ENCODE peak calls at places on chromosomes 1 and 21, in six cellular contexts. X is astrocyte; J is Panc1; H is AG04450; T is gastrocnemius medialis; P is effector memory CD4-positive, alpha-beta T cell. L is an unnamed sample.

GRCh38 chr1:247452447-247453039 is 5.4 kb downstream of the OR2B11 start:
- DNase-seq in H (no peak), P (no peak), J (no peak), X (no peak), T (no peak), L (no peak)

GRCh38 chr21:32624726-32625125 is 12.5 kb upstream of the CFAP298 start:
- DNase-seq in J (no peak), P (no peak), H (no peak), T (no peak), X (peak; percentile 81), L (no peak)

GRCh38 chr1:11335417-11336070 is 62.5 kb downstream of the UBIAD1 start:
- DNase-seq in P (no peak), T (no peak), H (no peak), X (no peak), J (no peak), L (no peak)

GRCh38 chr1:201590474-201590873 is 51.5 kb downstream of the NAV1 start:
- DNase-seq in X (no peak), P (no peak), H (no peak), T (no peak), J (no peak), L (no peak)

GRCh38 chr21:43864313-43864805 is 664 bp upstream of the AGPAT3 start:
- DNase-seq in T (no peak), X (no peak), H (no peak), P (no peak), J (no peak), L (peak; percentile 9)

GRCh38 chr21:21163904-21164303 is 165.7 kb downstream of the NCAM2 start:
- DNase-seq in P (no peak), T (no peak), H (peak; percentile 52), J (peak; percentile 25), X (peak; percentile 51), L (peak; percentile 11)

GRCh38 chr1:112849425-112849966 is 106.5 kb downstream of the SLC16A1 start:
- DNase-seq in H (no peak), J (no peak), X (peak; percentile 56), P (no peak), T (no peak), L (no peak)

GRCh38 chr21:45571641-45572040 is 29.4 kb upstream of the SLC19A1 start:
- DNase-seq in T (no peak), H (no peak), J (no peak), P (no peak), X (no peak), L (no peak)

GRCh38 chr1:151968058-151968457 is 25.6 kb downstream of the S100A10 start:
- DNase-seq in H (no peak), T (no peak), P (no peak), X (no peak), J (no peak), L (peak; percentile 30)

GRCh38 chr1:159909381-159909780 is 9.4 kb upstream of the CFAP45 start:
- DNase-seq in J (no peak), T (no peak), P (no peak), H (no peak), X (no peak), L (no peak)

GRCh38 chr1:182227864-182228547 is 163.6 kb downstream of the GLUL start:
- DNase-seq in H (no peak), X (no peak), P (no peak), J (no peak), T (no peak), L (no peak)

GRCh38 chr1:82934069-82934468 is 1064.9 kb downstream of the TTLL7 start:
- DNase-seq in P (no peak), X (no peak), J (no peak), T (no peak), H (no peak), L (no peak)

GRCh38 chr1:22749919-22750670 is 39.5 kb downstream of the EPHB2 start:
- DNase-seq in H (peak; percentile 88), J (peak; percentile 86), T (no peak), X (peak; percentile 94), P (no peak), L (no peak)

GRCh38 chr1:203590559-203590958 is 36.1 kb upstream of the ATP2B4 start:
- DNase-seq in P (no peak), H (no peak), T (no peak), J (no peak), X (no peak), L (no peak)

GRCh38 chr21:45385549-45386050 is 19.4 kb upstream of the COL18A1 start:
- DNase-seq in H (no peak), T (no peak), P (no peak), J (no peak), X (no peak), L (no peak)

GRCh38 chr1:23720256-23720995 is 22.8 kb upstream of the ELOA start:
- DNase-seq in H (no peak), P (no peak), X (no peak), J (no peak), T (no peak), L (no peak)

GRCh38 chr1:59318271-59318865 is 21.5 kb downstream of the FGGY start:
- DNase-seq in H (no peak), T (no peak), J (no peak), P (no peak), X (peak; percentile 41), L (no peak)

DNA sequence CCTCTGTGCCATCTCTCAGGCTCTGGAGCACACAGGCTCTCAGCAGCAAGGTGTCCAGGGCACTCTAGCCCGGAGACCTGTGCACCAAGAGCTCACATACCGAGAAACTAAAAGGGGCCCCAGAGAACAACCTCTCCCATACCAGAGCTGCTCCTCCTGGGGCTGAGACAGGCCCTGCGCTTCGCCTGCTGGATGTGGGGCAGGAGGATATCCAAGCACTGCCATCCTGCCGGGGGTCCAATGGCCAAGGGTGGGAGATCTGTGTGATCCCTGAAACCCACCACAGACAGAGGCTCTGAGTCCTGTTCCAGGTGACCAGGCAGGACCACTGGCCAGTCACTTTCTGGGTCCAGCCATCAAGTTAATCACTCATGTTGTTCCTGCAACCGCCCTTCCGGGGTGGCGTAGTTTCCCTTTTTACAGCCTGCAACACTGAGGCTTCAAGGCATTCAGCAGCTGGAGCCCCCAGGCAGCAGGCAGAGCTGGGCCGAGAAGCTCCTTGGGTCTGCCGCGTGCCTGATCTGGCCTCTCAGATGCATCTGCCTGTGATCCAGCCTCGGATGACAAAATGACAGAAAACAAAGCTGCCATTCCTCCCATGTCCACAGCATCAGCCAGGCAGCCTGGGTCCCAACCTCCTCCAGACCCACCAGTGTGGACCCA is 36.7 kb upstream of the ACTRT2 start:
- DNase-seq in J (no peak), X (no peak), P (no peak), H (no peak), T (no peak), L (no peak)
- H3K9me3 ChIP-seq in J (no peaks in the 10 kb centered on the region), X (no peaks in the 10 kb centered on the region), P (no peaks in the 10 kb centered on the region), H (peaks cover 74% of the 10 kb centered on the region), T (no peaks in the 10 kb centered on the region), L (no peaks in the 10 kb centered on the region)

GRCh38 chr1:3230553-3230952 is 161.6 kb downstream of the PRDM16 start:
- DNase-seq in P (no peak), X (no peak), T (no peak), J (no peak), H (no peak), L (no peak)

GRCh38 chr1:3231245-3231644 is 162.2 kb downstream of the PRDM16 start:
- DNase-seq in P (no peak), T (no peak), X (no peak), J (no peak), H (no peak), L (no peak)

GRCh38 chr1:3233031-3233430 is 164.0 kb downstream of the PRDM16 start:
- DNase-seq in X (no peak), P (no peak), J (no peak), H (no peak), T (no peak), L (no peak)

GRCh38 chr1:3234281-3234680 is 165.3 kb downstream of the PRDM16 start:
- DNase-seq in P (no peak), H (no peak), T (no peak), X (no peak), J (no peak), L (no peak)

DNA sequence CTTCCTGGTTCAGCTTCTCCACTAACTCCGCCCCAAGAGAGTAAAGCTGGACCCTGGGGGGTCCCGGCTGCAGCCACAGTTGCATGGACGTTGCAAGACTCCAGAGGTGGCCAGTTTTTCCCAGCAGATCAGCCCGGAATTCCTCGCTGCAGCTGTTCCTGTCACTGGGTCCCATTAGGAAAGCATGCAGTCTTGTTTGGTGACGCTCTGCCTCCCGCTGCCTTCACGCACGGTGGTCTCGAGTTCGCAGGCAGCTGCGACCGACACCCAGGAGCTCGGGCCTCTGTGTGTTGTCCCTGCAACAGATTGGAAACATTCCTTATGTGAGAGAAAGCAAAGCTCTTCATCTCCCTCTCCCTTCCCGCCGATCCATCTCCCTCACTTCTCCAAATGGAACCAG is 162.8 kb downstream of the PRDM16 start:
- DNase-seq in J (no peak), T (no peak), P (no peak), X (no peak), H (no peak), L (no peak)
- H3K27me3 ChIP-seq in J (no peaks in the 10 kb centered on the region), T (peaks cover 12% of the 10 kb centered on the region), P (no peaks in the 10 kb centered on the region), X (peaks cover 5% of the 10 kb centered on the region), H (peaks cover 4% of the 10 kb centered on the region), L (no peaks in the 10 kb centered on the region)

GRCh38 chr1:93578433-93578830 is 103.2 kb downstream of the BCAR3 start:
- DNase-seq in P (no peak), X (no peak), J (no peak), T (no peak), H (no peak), L (no peak)
- H3K27ac ChIP-seq in P (no peak overlapping the region), X (no peak overlapping the region), J (no peak overlapping the region), T (peak overlapping the region; percentile 88), H (no peak overlapping the region), L (no peak overlapping the region)

GRCh38 chr1:2816786-2817185 is 15.3 kb upstream of the TTC34 start:
- DNase-seq in J (no peak), X (no peak), P (no peak), T (no peak), H (no peak), L (no peak)

GRCh38 chr1:2812939-2813653 is 11.6 kb upstream of the TTC34 start:
- DNase-seq in X (no peak), H (no peak), T (no peak), J (no peak), P (no peak), L (no peak)

GRCh38 chr1:2814511-2815075 is 13.1 kb upstream of the TTC34 start:
- DNase-seq in T (no peak), X (no peak), H (no peak), J (no peak), P (no peak), L (no peak)

GRCh38 chr1:2817784-2818564 is 16.5 kb upstream of the TTC34 start:
- DNase-seq in H (no peak), X (no peak), T (no peak), P (no peak), J (no peak), L (no peak)

DNA sequence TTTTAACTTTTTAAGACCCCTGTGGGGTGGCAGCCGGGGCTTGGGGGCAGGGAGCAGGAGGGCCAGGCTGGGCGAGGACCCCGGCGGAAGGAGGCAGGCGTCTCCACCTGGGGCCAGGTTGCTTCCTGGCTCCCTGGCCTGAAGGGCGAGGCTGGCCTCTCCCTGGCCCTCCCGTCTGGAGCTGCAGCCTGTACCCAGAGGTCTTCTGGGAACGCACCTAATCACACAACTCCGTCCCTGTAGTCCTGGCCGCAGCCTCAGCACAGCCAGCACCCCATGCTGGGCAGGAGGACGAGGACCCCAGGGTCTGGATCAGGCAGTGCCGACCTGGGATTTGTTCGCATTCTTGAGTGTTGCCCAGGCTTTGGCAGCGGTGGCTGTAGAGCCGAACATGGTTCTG is 14.1 kb upstream of the TTC34 start:
- DNase-seq in P (no peak), T (no peak), H (no peak), X (no peak), J (no peak), L (no peak)
- H3K9me3 ChIP-seq in P (no peaks in the 10 kb centered on the region), T (no peaks in the 10 kb centered on the region), H (peaks cover 91% of the 10 kb centered on the region), X (peaks cover 15% of the 10 kb centered on the region), J (no peaks in the 10 kb centered on the region), L (no peaks in the 10 kb centered on the region)

L was measured in CD4-positive, CD25-positive, alpha-beta regulatory T cell.